ENCODE peak calls at places on chromosome 13, in four cellular contexts. T is endothelial cell of umbilical vein, Z is GM12878, L is upper lobe of left lung. C is an unnamed sample.

GRCh38 chr13:61275740-61276139 is 139.9 kb downstream of the PCDH20 start:
- DNase-seq in T (no peak), Z (no peak), L (no peak), C (no peak)

GRCh38 chr13:108780706-108781105 is 151.3 kb downstream of the MYO16 start:
- DNase-seq in T (no peak), Z (no peak), L (no peak), C (no peak)

GRCh38 chr13:35190241-35190640 is 248.2 kb downstream of the NBEA start:
- DNase-seq in T (no peak), Z (no peak), L (no peak), C (no peak)

GRCh38 chr13:78121459-78122348 is 203.1 kb upstream of the EDNRB start:
- DNase-seq in T (peak; percentile 82), Z (peak; percentile 28), L (peak; percentile 42), C (no peak)

GRCh38 chr13:97004096-97004876 is 10.0 kb upstream of the OXGR1 start:
- DNase-seq in T (no peak), Z (no peak), L (no peak), C (no peak)

GRCh38 chr13:36674337-36675212 is 755 bp downstream of the SERTM1 start:
- DNase-seq in T (no peak), Z (no peak), L (no peak), C (no peak)

GRCh38 chr13:30924321-30924720 is 8.1 kb upstream of the TEX26 start:
- DNase-seq in T (no peak), Z (no peak), L (no peak), C (no peak)

GRCh38 chr13:101058841-101059240 is 357.5 kb downstream of the NALCN start:
- DNase-seq in T (no peak), Z (no peak), L (no peak), C (no peak)

GRCh38 chr13:34335662-34336007 is 517.7 kb downstream of the RFC3 start:
- DNase-seq in T (no peak), Z (no peak), L (no peak), C (no peak)

GRCh38 chr13:39025433-39025839 is 12.5 kb downstream of the PROSER1 start:
- DNase-seq in T (no peak), Z (no peak), L (no peak), C (no peak)

GRCh38 chr13:92224052-92224821 is 825.8 kb downstream of the GPC5 start:
- DNase-seq in T (no peak), Z (no peak), L (no peak), C (no peak)

GRCh38 chr13:27979001-27979643 is 9.4 kb downstream of the URAD start:
- DNase-seq in T (no peak), Z (no peak), L (no peak), C (no peak)

GRCh38 chr13:21435231-21435630 is 23.9 kb downstream of the ZDHHC20 start:
- DNase-seq in T (peak; percentile 62), Z (no peak), L (no peak), C (no peak)

GRCh38 chr13:100542546-100543156 is 45.9 kb downstream of the GGACT start:
- DNase-seq in T (peak; percentile 52), Z (peak; percentile 43), L (peak; percentile 16), C (peak; percentile 21)

GRCh38 chr13:101982903-101983302 is 418.9 kb downstream of the FGF14 start:
- DNase-seq in T (no peak), Z (no peak), L (no peak), C (no peak)

GRCh38 chr13:24050292-24050711 is 110.2 kb upstream of the SPATA13 start:
- DNase-seq in T (no peak), Z (no peak), L (peak; percentile 49), C (peak; percentile 78)

GRCh38 chr13:85816413-85816812 is 17.2 kb upstream of the SLITRK6 start:
- DNase-seq in T (no peak), Z (no peak), L (no peak), C (no peak)
- TF ChIP-seq CTCF in T (no peak), Z (no peak), L (no peak), C (no peak)

GRCh38 chr13:112962396-112962795 is 6.6 kb upstream of the MCF2L start:
- DNase-seq in T (no peak), Z (no peak), L (no peak), C (peak; percentile 36)
- H3K27me3 ChIP-seq in T (peaks cover 9% of the 10 kb centered on the region), Z (no peaks in the 10 kb centered on the region), L (no peaks in the 10 kb centered on the region), C (peaks cover 22% of the 10 kb centered on the region)

DNA sequence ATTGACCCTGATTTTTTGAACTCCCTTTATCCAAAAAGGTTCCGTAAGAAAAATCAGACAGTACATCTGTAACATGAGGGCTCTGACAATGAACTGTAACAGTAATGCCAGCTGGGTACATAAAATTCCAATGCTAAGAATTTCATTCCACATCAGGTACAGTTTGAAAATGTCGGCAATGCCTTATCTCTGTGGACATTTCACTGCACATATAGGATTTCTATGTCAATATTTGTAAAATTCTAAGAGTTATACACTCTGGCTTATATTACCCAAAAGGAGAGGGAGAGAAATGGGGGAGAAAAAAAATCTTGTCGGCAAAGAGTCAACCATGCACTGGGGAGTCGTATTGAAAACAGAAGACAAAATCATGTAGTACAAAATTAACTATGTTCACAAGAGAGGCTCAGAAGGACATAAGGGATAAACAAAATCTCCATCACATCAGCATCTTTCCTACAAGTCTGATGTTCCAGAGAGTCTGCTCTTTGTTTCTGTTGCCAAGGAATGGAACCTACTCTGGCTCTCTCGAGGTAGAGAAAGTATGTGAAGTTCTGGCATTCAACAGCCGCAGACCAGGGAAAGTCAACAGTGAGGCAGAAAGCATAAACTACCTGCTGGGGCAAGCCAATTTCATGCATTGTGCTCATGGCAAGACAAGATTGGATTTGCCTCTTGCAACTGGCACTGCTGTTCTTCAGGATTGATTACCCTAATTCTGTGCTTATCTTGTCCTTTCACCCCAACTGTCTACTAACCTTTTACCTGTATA is 72.3 kb downstream of the STARD13 start:
- DNase-seq in T (no peak), Z (no peak), L (no peak), C (no peak)
- TF ChIP-seq POLR2AphosphoS5 in T (no peak), Z (no peak), L (no peak), C (no peak)

GRCh38 chr13:37769545-37769944 is 100.0 kb downstream of the TRPC4 start:
- DNase-seq in T (no peak), Z (no peak), L (no peak), C (no peak)

GRCh38 chr13:37769078-37769477 is 100.5 kb downstream of the TRPC4 start:
- DNase-seq in T (no peak), Z (no peak), L (no peak), C (no peak)
- TF ChIP-seq CTCF in T (no peak), Z (peak; percentile 21), L (no peak), C (no peak)

DNA sequence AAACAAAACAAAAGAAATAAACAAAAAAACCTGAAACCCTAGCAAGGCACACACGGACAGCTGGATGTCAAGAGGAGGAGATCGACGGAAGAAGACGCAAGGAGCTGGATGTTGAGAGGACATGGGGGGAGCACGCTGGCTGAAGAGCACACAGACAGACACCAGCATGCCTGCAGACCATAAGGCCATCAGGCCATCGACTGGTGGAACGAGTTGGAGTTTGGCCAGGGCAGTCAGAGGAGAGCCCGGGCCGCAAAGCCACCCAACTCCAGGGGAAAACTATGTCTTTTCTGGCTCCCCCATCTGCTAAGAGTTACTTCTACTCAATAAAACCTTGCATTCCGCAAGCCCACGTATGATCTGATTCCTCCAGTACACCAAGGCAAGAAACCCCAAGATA is 979.6 kb downstream of the PCDH17 start:
- DNase-seq in T (no peak), Z (no peak), L (no peak), C (no peak)
- H3K27me3 ChIP-seq in T (no peaks in the 10 kb centered on the region), Z (no peaks in the 10 kb centered on the region), L (no peaks in the 10 kb centered on the region), C (no peaks in the 10 kb centered on the region)

GRCh38 chr13:80360298-80360827 is 19.4 kb upstream of the SPRY2 start:
- DNase-seq in T (no peak), Z (no peak), L (no peak), C (no peak)

GRCh38 chr13:80361298-80361697 is 20.4 kb upstream of the SPRY2 start:
- DNase-seq in T (no peak), Z (no peak), L (no peak), C (no peak)

GRCh38 chr13:80362488-80362887 is 21.6 kb upstream of the SPRY2 start:
- DNase-seq in T (no peak), Z (no peak), L (no peak), C (no peak)

GRCh38 chr13:80363890-80364503 is 23.1 kb upstream of the SPRY2 start:
- DNase-seq in T (peak; percentile 46), Z (no peak), L (no peak), C (no peak)

DNA sequence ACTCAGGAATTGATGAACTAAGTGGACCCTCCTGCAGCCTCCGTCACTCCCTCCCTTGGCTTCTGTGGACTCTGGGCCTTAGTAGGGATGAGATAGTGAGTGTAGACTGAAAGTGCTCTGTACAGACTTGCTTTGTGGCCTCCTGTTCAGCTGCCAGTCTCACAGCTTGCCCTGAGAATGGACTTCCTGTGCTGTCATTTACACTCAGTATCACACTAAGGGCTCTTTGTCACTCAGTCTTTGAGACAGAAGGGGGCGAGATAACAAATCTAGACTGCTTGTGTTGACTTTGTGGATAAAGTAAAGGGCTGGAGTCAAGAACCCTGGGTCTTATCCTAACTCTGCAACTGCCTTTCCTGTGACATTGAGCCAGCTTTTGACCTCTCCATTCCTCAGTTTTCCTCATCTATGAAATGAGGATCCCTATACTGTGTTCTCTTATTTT is 21.0 kb upstream of the SPRY2 start:
- DNase-seq in T (peak; percentile 22), Z (no peak), L (no peak), C (no peak)
- TF ChIP-seq POLR2AphosphoS5 in T (no peak), Z (no peak), L (no peak), C (no peak)

C was measured in sigmoid colon.